ENCODE peak calls at places on chromosomes 13 and 19, in five cellular contexts. H is H1, O is K562, I is GM12878, L is HepG2. W is an unnamed sample.

GRCh38 chr13:113338451-113338850 is 25.5 kb downstream of the GRTP1 start:
- DNase-seq in H (no peak), O (no peak), I (no peak), L (no peak), W (no peak)

GRCh38 chr13:24228852-24229458 is 68.4 kb downstream of the SPATA13 start:
- DNase-seq in H (no peak), O (peak), I (no peak), L (peak), W (peak)

GRCh38 chr13:51759240-51759639 is 44.7 kb downstream of the DHRS12 start:
- DNase-seq in H (no peak), O (no peak), I (no peak), L (no peak), W (no peak)

GRCh38 chr13:90103099-90103784 is 1244.2 kb upstream of the MIR17HG start:
- DNase-seq in H (no peak), O (no peak), I (no peak), L (no peak), W (no peak)

GRCh38 chr13:100543872-100544602 is 44.6 kb downstream of the GGACT start:
- DNase-seq in H (peak), O (no peak), I (no peak), L (peak), W (no peak)

GRCh38 chr19:18849838-18850400 is 18.2 kb downstream of the UPF1 start:
- DNase-seq in H (no peak), O (no peak), I (no peak), L (no peak), W (no peak)

GRCh38 chr19:7916137-7916907 is 1.7 kb downstream of the TGFBR3L start:
- DNase-seq in H (peak), O (no peak), I (no peak), L (no peak), W (peak)

GRCh38 chr13:49859568-49859967 is 67.1 kb upstream of the KPNA3 start:
- DNase-seq in H (no peak), O (no peak), I (no peak), L (peak), W (no peak)

GRCh38 chr13:49954674-49955455 is 18.7 kb upstream of the SPRYD7 start:
- DNase-seq in H (no peak), O (no peak), I (no peak), L (no peak), W (no peak)

GRCh38 chr19:17268754-17269153 is 1.5 kb downstream of the BABAM1 start:
- DNase-seq in H (no peak), O (no peak), I (no peak), L (no peak), W (no peak)

GRCh38 chr19:1276620-1277007 is 1.3 kb downstream of the FAM174C start:
- DNase-seq in H (no peak), O (no peak), I (no peak), L (no peak), W (no peak)

GRCh38 chr13:74000906-74001305 is 133.3 kb downstream of the KLF12 start:
- DNase-seq in H (no peak), O (no peak), I (no peak), L (no peak), W (no peak)

DNA sequence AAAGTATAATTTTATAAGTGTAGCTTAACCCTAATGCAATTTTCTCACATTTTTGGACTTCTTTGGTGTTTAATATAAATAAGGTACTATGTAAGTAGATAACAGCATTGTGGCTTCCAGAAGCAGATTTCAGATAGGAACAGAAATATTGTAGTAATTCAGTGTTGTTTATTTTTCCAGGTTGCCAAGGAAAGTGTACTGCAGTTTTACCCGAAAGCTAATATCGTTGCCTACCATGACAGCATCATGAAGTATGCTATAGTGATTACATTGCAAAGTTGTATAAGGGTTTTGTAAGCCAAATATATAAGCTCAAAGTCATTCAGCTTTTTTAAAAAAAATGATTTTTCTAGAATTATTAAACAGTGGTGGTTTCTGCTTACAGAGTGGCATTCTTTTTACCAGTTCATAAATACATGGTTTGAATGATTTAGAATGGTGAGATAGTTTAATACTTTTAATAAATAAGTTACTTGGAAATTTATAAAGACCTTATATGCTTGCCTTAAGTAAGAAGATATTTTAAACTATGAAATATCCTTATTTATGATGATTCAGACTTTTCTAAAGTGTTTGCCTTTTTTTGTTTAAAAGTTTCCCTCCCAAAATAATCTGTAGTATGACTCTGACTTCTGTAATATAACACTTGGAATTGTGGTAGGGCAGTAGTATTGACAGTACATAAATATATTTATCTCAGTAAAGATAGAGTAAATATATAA is 3.7 kb downstream of the UBA2 start:
- DNase-seq in H (no peak), O (no peak), I (no peak), L (no peak), W (no peak)
- H3K9ac ChIP-seq in H (no peak), O (no peak), I (no peak), L (no peak), W (no peak)

GRCh38 chr19:52190679-52191293 is 934 bp downstream of the PPP2R1A start:
- DNase-seq in H (peak), O (no peak), I (no peak), L (no peak), W (peak)

GRCh38 chr19:52191374-52191773 is 1.5 kb downstream of the PPP2R1A start:
- DNase-seq in H (no peak), O (no peak), I (no peak), L (no peak), W (no peak)

GRCh38 chr19:52188822-52189744 is 769 bp upstream of the PPP2R1A start:
- DNase-seq in H (peak), O (no peak), I (no peak), L (no peak), W (peak)

GRCh38 chr19:52189745-52190678 is at the start of gene PPP2R1A:
- DNase-seq in H (peak), O (peak), I (peak), L (peak), W (peak)

DNA sequence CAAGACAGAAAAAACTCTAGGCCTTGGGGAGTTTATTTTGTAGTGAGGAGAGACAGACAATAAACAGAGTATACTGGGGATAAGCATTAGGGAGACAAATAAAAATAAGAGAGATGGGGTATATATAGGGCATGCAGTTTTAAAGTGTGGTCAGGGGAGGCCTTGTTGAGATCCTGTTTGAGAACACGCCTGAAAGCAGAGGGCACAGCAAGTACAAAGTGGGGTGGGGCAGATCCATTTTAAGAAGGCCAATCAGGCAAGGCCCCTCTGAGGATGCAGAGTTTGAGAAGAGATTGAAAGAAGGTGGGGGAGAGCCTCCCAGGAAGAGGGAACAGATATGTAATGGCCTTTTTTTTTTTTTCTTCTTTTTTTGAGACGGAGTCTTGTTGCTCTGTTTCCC is 2.1 kb downstream of the PPP2R1A start:
- DNase-seq in H (no peak), O (no peak), I (no peak), L (no peak), W (no peak)
- TF ChIP-seq TAF1 in H (no peak), O (no peak), I (no peak), L (no peak), W (no peak)

GRCh38 chr13:38630780-38631179 is 56.1 kb upstream of the FREM2 start:
- DNase-seq in H (no peak), O (no peak), I (no peak), L (no peak), W (no peak)

GRCh38 chr13:38628554-38628953 is 58.3 kb upstream of the FREM2 start:
- DNase-seq in H (no peak), O (no peak), I (no peak), L (no peak), W (no peak)

GRCh38 chr13:38620876-38621275 is 66.0 kb upstream of the FREM2 start:
- DNase-seq in H (no peak), O (no peak), I (no peak), L (no peak), W (no peak)

DNA sequence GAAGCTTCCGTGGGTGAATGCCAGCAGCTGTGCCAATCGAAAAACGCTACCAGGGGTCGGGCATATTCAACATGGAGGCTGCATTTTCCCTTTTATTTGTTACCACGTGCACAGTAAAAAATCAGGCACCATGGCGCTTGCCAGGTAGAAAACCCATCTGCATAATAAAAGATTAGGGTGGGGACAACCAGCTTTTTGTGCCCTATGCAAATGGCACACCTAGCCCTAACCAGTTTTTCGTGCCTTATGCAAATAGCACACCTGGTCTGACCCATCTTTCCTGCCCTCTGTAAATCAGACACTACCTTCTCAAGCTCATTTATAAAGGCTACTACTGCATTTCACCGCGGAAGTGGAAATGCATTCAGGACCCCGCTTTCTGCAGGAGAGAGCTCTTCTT is 62.1 kb upstream of the FREM2 start:
- DNase-seq in H (peak), O (no peak), I (no peak), L (no peak), W (no peak)
- H3K9ac ChIP-seq in H (peak), O (no peak), I (no peak), L (no peak), W (no peak)

GRCh38 chr19:6392219-6393073 is 518 bp downstream of the GTF2F1 start:
- DNase-seq in H (no peak), O (no peak), I (no peak), L (no peak), W (no peak)
- TF ChIP-seq TAF1 in H (no peak), O (no peak), I (no peak), L (no peak), W (no peak)